ENCODE peak calls at places on chromosome 13, in five cellular contexts. One of them, this sample, is unnamed.

GRCh38 chr13:36475468-36475867 is 43.2 kb downstream of the CCNA1 start:
- DNase-seq in endodermal cell: peak
- DNase-seq in uterus: no peak
- DNase-seq in A549: no peak
- DNase-seq in cardiac muscle cell: peak
- DNase-seq in this sample: peak

GRCh38 chr13:46795321-46795720 is 1.6 kb downstream of the ESD start:
- DNase-seq in cardiac muscle cell: no peak
- DNase-seq in endodermal cell: no peak
- DNase-seq in uterus: no peak
- DNase-seq in A549: no peak
- DNase-seq in this sample: no peak

GRCh38 chr13:46797468-46798237 is 692 bp upstream of the ESD start:
- DNase-seq in endodermal cell: no peak
- DNase-seq in A549: no peak
- DNase-seq in uterus: peak
- DNase-seq in cardiac muscle cell: no peak
- DNase-seq in this sample: no peak

GRCh38 chr13:30421093-30422055 is 919 bp upstream of the UBE2L5 start:
- DNase-seq in uterus: peak
- DNase-seq in cardiac muscle cell: peak
- DNase-seq in endodermal cell: peak
- DNase-seq in A549: peak
- DNase-seq in this sample: peak

GRCh38 chr13:45473627-45474026 is 8.9 kb downstream of the COG3 start:
- DNase-seq in A549: no peak
- DNase-seq in endodermal cell: peak
- DNase-seq in cardiac muscle cell: no peak
- DNase-seq in uterus: no peak
- DNase-seq in this sample: no peak

GRCh38 chr13:90003566-90003965 is 1343.9 kb upstream of the MIR17HG start:
- DNase-seq in cardiac muscle cell: no peak
- DNase-seq in A549: no peak
- DNase-seq in uterus: no peak
- DNase-seq in endodermal cell: no peak
- DNase-seq in this sample: no peak

GRCh38 chr13:26721251-26721939 is 39.2 kb downstream of the GPR12 start:
- DNase-seq in A549: no peak
- DNase-seq in uterus: no peak
- DNase-seq in endodermal cell: no peak
- DNase-seq in cardiac muscle cell: no peak
- DNase-seq in this sample: no peak

GRCh38 chr13:45434556-45435371 is 16.6 kb upstream of the SLC25A30 start:
- DNase-seq in endodermal cell: no peak
- DNase-seq in A549: no peak
- DNase-seq in uterus: no peak
- DNase-seq in cardiac muscle cell: no peak
- DNase-seq in this sample: no peak

GRCh38 chr13:47829684-47830083 is 171.4 kb downstream of the SUCLA2 start:
- DNase-seq in endodermal cell: no peak
- DNase-seq in uterus: no peak
- DNase-seq in A549: no peak
- DNase-seq in cardiac muscle cell: peak
- DNase-seq in this sample: no peak

GRCh38 chr13:29935309-29935981 is 85.0 kb upstream of the UBL3 start:
- DNase-seq in uterus: no peak
- DNase-seq in endodermal cell: no peak
- DNase-seq in A549: no peak
- DNase-seq in cardiac muscle cell: no peak
- DNase-seq in this sample: no peak

GRCh38 chr13:101341464-101341863 is 74.8 kb downstream of the NALCN start:
- DNase-seq in A549: no peak
- DNase-seq in uterus: no peak
- DNase-seq in endodermal cell: no peak
- DNase-seq in cardiac muscle cell: no peak
- DNase-seq in this sample: no peak

GRCh38 chr13:92589955-92590354 is 636.7 kb upstream of the GPC6 start:
- DNase-seq in endodermal cell: peak
- DNase-seq in uterus: no peak
- DNase-seq in A549: no peak
- DNase-seq in cardiac muscle cell: no peak
- DNase-seq in this sample: no peak

GRCh38 chr13:33845572-33846305 is 27.8 kb downstream of the RFC3 start:
- DNase-seq in endodermal cell: no peak
- DNase-seq in uterus: no peak
- DNase-seq in cardiac muscle cell: no peak
- DNase-seq in A549: no peak
- DNase-seq in this sample: no peak

GRCh38 chr13:33676700-33677048 is 141.3 kb upstream of the RFC3 start:
- DNase-seq in endodermal cell: no peak
- DNase-seq in A549: peak
- DNase-seq in cardiac muscle cell: peak
- DNase-seq in uterus: peak
- DNase-seq in this sample: no peak

GRCh38 chr13:47945738-47946137 is 55.3 kb downstream of the SUCLA2 start:
- DNase-seq in A549: no peak
- DNase-seq in uterus: no peak
- DNase-seq in cardiac muscle cell: peak
- DNase-seq in endodermal cell: no peak
- DNase-seq in this sample: no peak

GRCh38 chr13:112861876-112862615 is 107.0 kb upstream of the MCF2L start:
- DNase-seq in cardiac muscle cell: no peak
- DNase-seq in uterus: no peak
- DNase-seq in A549: no peak
- DNase-seq in endodermal cell: peak
- DNase-seq in this sample: no peak

GRCh38 chr13:95335667-95336066 is 34.4 kb upstream of the ABCC4 start:
- DNase-seq in A549: no peak
- DNase-seq in cardiac muscle cell: no peak
- DNase-seq in endodermal cell: no peak
- DNase-seq in uterus: no peak
- DNase-seq in this sample: peak

GRCh38 chr13:24672141-24673132 is 7.8 kb upstream of the ATP12A start:
- DNase-seq in uterus: no peak
- DNase-seq in A549: no peak
- DNase-seq in cardiac muscle cell: no peak
- DNase-seq in endodermal cell: peak
- DNase-seq in this sample: no peak

GRCh38 chr13:24668955-24669354 is 11.3 kb upstream of the ATP12A start:
- DNase-seq in endodermal cell: peak
- DNase-seq in cardiac muscle cell: no peak
- DNase-seq in uterus: no peak
- DNase-seq in A549: no peak
- DNase-seq in this sample: peak

GRCh38 chr13:24670174-24670573 is 10.0 kb upstream of the ATP12A start:
- DNase-seq in endodermal cell: no peak
- DNase-seq in uterus: no peak
- DNase-seq in A549: no peak
- DNase-seq in cardiac muscle cell: no peak
- DNase-seq in this sample: no peak

GRCh38 chr13:24671367-24672117 is 8.7 kb upstream of the ATP12A start:
- DNase-seq in endodermal cell: peak
- DNase-seq in uterus: peak
- DNase-seq in A549: peak
- DNase-seq in cardiac muscle cell: peak
- DNase-seq in this sample: peak

DNA sequence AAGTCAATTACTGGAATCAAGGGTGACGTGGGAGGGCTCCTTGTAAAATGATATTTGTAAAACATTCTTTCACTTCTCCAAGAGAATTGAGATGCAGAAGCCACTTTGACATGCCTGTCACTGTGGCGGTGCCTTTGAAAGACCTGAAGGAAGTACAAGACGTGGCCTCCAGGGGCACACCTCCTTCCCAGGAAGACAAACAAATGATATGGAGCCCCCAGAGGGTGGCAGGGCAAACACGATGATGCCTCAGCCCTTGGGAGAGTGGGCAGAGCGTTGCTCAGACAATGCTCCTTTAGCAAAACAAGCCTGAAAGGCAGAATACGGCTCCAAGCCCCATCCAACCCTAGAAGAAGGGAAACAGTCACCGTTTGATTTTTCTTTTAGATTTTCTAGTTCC is 9.3 kb upstream of the ATP12A start:
- DNase-seq in cardiac muscle cell: peak
- DNase-seq in uterus: no peak
- DNase-seq in endodermal cell: peak
- DNase-seq in A549: peak
- DNase-seq in this sample: no peak
- TF ChIP-seq CTCF in cardiac muscle cell: no peak
- TF ChIP-seq CTCF in uterus: no peak
- TF ChIP-seq CTCF in endodermal cell: peak
- TF ChIP-seq CTCF in A549: no peak
- TF ChIP-seq CTCF in this sample: no peak

GRCh38 chr13:52412128-52412527 is 6.2 kb upstream of the THSD1 start:
- DNase-seq in cardiac muscle cell: no peak
- DNase-seq in A549: no peak
- DNase-seq in uterus: no peak
- DNase-seq in endodermal cell: no peak
- DNase-seq in this sample: no peak
- H3K27ac ChIP-seq in cardiac muscle cell: no peak
- H3K27ac ChIP-seq in A549: peak
- H3K27ac ChIP-seq in uterus: no peak
- H3K27ac ChIP-seq in endodermal cell: no peak
- H3K27ac ChIP-seq in this sample: no peak

DNA sequence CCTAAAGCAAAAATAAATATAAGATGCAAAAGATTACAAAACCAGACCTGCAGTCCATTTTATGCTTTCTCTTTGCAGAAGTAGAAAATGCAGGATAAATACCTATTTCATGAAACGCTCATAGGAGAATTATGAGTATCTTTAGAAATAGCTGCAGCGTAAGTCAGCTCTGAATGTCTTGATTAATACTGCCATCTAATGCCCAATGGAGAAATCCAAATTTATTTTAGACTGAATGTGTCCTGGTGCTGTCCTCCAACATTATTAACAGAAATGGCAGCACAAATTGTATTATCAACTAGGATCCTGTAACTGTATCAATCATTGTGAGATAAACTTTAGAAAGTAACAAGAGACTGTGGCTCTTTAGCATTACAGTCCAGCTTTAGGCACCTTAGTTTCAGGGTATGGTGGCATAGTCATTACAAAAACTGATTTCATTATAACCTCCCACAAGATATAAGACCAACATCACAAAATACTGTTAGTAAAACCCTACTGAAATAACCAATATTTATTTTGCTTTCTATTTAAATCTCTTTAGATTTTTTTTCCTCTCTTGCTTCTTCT is 162.1 kb upstream of the MIR17HG start:
- DNase-seq in A549: no peak
- DNase-seq in endodermal cell: no peak
- DNase-seq in cardiac muscle cell: peak
- DNase-seq in uterus: no peak
- DNase-seq in this sample: no peak
- TF ChIP-seq CTCF in A549: peak
- TF ChIP-seq CTCF in endodermal cell: peak
- TF ChIP-seq CTCF in cardiac muscle cell: peak
- TF ChIP-seq CTCF in uterus: no peak
- TF ChIP-seq CTCF in this sample: peak

GRCh38 chr13:40438999-40439797 is 227.2 kb downstream of the FOXO1 start:
- DNase-seq in uterus: no peak
- DNase-seq in endodermal cell: no peak
- DNase-seq in cardiac muscle cell: peak
- DNase-seq in A549: no peak
- DNase-seq in this sample: no peak

GRCh38 chr13:40432018-40432978 is 234.1 kb downstream of the FOXO1 start:
- DNase-seq in endodermal cell: no peak
- DNase-seq in A549: no peak
- DNase-seq in uterus: no peak
- DNase-seq in cardiac muscle cell: no peak
- DNase-seq in this sample: no peak

GRCh38 chr13:40438022-40438692 is 228.3 kb downstream of the FOXO1 start:
- DNase-seq in cardiac muscle cell: no peak
- DNase-seq in uterus: no peak
- DNase-seq in A549: no peak
- DNase-seq in endodermal cell: no peak
- DNase-seq in this sample: no peak

GRCh38 chr13:40433577-40433976 is 232.9 kb downstream of the FOXO1 start:
- DNase-seq in cardiac muscle cell: no peak
- DNase-seq in uterus: no peak
- DNase-seq in endodermal cell: no peak
- DNase-seq in A549: no peak
- DNase-seq in this sample: no peak

GRCh38 chr13:40434516-40435397 is 231.7 kb downstream of the FOXO1 start:
- DNase-seq in endodermal cell: no peak
- DNase-seq in cardiac muscle cell: no peak
- DNase-seq in A549: no peak
- DNase-seq in uterus: no peak
- DNase-seq in this sample: no peak
- H3K27ac ChIP-seq in endodermal cell: no peak
- H3K27ac ChIP-seq in cardiac muscle cell: no peak
- H3K27ac ChIP-seq in A549: no peak
- H3K27ac ChIP-seq in uterus: no peak
- H3K27ac ChIP-seq in this sample: no peak

GRCh38 chr13:19957320-19958118 is 1.0 kb upstream of the ZMYM2 start:
- DNase-seq in endodermal cell: peak
- DNase-seq in uterus: peak
- DNase-seq in A549: peak
- DNase-seq in cardiac muscle cell: peak
- DNase-seq in this sample: peak
- TF ChIP-seq CTCF in endodermal cell: peak
- TF ChIP-seq CTCF in uterus: peak
- TF ChIP-seq CTCF in A549: peak
- TF ChIP-seq CTCF in cardiac muscle cell: peak
- TF ChIP-seq CTCF in this sample: peak

DNA sequence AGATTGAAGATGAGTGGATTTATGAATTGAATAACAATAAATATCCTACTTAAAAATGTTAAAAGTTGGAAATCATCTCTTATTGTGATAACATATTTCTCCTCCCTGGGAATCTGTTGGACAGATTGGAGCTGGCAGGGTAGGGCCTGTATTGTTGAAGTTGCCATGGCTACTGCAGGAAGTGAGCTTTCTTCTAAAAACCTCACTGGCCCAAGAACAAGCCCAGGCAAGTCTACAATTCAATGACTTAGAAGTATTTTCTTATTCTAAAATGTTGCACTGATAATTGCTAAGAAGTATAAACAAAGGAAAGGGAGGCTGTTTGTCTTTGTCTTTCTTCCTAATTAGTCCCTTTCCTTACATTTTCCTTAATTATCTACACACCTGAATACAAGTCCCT is 112.1 kb downstream of the DLEU7 start:
- DNase-seq in cardiac muscle cell: peak
- DNase-seq in uterus: no peak
- DNase-seq in A549: no peak
- DNase-seq in endodermal cell: no peak
- DNase-seq in this sample: no peak
- H3K27ac ChIP-seq in cardiac muscle cell: no peak
- H3K27ac ChIP-seq in uterus: no peak
- H3K27ac ChIP-seq in A549: no peak
- H3K27ac ChIP-seq in endodermal cell: no peak
- H3K27ac ChIP-seq in this sample: no peak

GRCh38 chr13:23810842-23811241 is 78.4 kb downstream of the MIPEP start:
- DNase-seq in A549: no peak
- DNase-seq in endodermal cell: no peak
- DNase-seq in uterus: no peak
- DNase-seq in cardiac muscle cell: no peak
- DNase-seq in this sample: no peak
- TF ChIP-seq CTCF in A549: no peak
- TF ChIP-seq CTCF in endodermal cell: peak
- TF ChIP-seq CTCF in uterus: no peak
- TF ChIP-seq CTCF in cardiac muscle cell: no peak
- TF ChIP-seq CTCF in this sample: no peak

This sample was measured in PC-9.